ENCODE peak calls at places on chromosome 10, in six cellular contexts. One of them, this sample, is unnamed. For H3K4me1, the result is how much of the 10 kb centered on the place peaks cover.

GRCh38 chr10:34323197-34323596 is 491.9 kb downstream of the PARD3 start:
- DNase-seq in stomach: no peak
- DNase-seq in left ventricle myocardium inferior: no peak
- DNase-seq in cardiac muscle cell: no peak
- DNase-seq in lower lobe of right lung: no peak
- DNase-seq in hepatocyte: no peak
- DNase-seq in this sample: no peak

GRCh38 chr10:49207936-49208482 is 19.8 kb upstream of the TMEM273 start:
- DNase-seq in stomach: no peak
- DNase-seq in lower lobe of right lung: no peak
- DNase-seq in hepatocyte: no peak
- DNase-seq in left ventricle myocardium inferior: no peak
- DNase-seq in cardiac muscle cell: no peak
- DNase-seq in this sample: no peak

GRCh38 chr10:62025134-62025794 is 123.8 kb downstream of the ARID5B start:
- DNase-seq in left ventricle myocardium inferior: no peak
- DNase-seq in cardiac muscle cell: no peak
- DNase-seq in hepatocyte: no peak
- DNase-seq in lower lobe of right lung: no peak
- DNase-seq in stomach: no peak
- DNase-seq in this sample: no peak

GRCh38 chr10:21481407-21481806 is 44.1 kb downstream of the SKIDA1 start:
- DNase-seq in stomach: no peak
- DNase-seq in left ventricle myocardium inferior: no peak
- DNase-seq in lower lobe of right lung: no peak
- DNase-seq in cardiac muscle cell: no peak
- DNase-seq in hepatocyte: no peak
- DNase-seq in this sample: no peak

GRCh38 chr10:44356139-44357115 is 28.5 kb downstream of the CXCL12 start:
- DNase-seq in cardiac muscle cell: no peak
- DNase-seq in hepatocyte: no peak
- DNase-seq in left ventricle myocardium inferior: no peak
- DNase-seq in stomach: no peak
- DNase-seq in lower lobe of right lung: no peak
- DNase-seq in this sample: no peak

GRCh38 chr10:71156436-71156835 is 55.9 kb upstream of the UNC5B start:
- DNase-seq in stomach: no peak
- DNase-seq in cardiac muscle cell: no peak
- DNase-seq in hepatocyte: no peak
- DNase-seq in left ventricle myocardium inferior: no peak
- DNase-seq in lower lobe of right lung: no peak
- DNase-seq in this sample: no peak

GRCh38 chr10:60806951-60807350 is 28.7 kb downstream of the CDK1 start:
- DNase-seq in cardiac muscle cell: no peak
- DNase-seq in left ventricle myocardium inferior: no peak
- DNase-seq in lower lobe of right lung: no peak
- DNase-seq in stomach: no peak
- DNase-seq in hepatocyte: no peak
- DNase-seq in this sample: no peak

GRCh38 chr10:111037868-111038267 is 39.0 kb upstream of the ADRA2A start:
- DNase-seq in lower lobe of right lung: no peak
- DNase-seq in cardiac muscle cell: no peak
- DNase-seq in stomach: no peak
- DNase-seq in hepatocyte: no peak
- DNase-seq in left ventricle myocardium inferior: no peak
- DNase-seq in this sample: no peak

GRCh38 chr10:119663866-119664698 is 12.9 kb downstream of the BAG3 start:
- DNase-seq in lower lobe of right lung: no peak
- DNase-seq in hepatocyte: no peak
- DNase-seq in cardiac muscle cell: no peak
- DNase-seq in stomach: no peak
- DNase-seq in left ventricle myocardium inferior: no peak
- DNase-seq in this sample: no peak

GRCh38 chr10:119666709-119667004 is 15.5 kb downstream of the BAG3 start:
- DNase-seq in lower lobe of right lung: no peak
- DNase-seq in cardiac muscle cell: no peak
- DNase-seq in left ventricle myocardium inferior: no peak
- DNase-seq in hepatocyte: no peak
- DNase-seq in stomach: no peak
- DNase-seq in this sample: no peak

GRCh38 chr10:119667562-119668328 is 16.6 kb downstream of the BAG3 start:
- DNase-seq in stomach: peak
- DNase-seq in cardiac muscle cell: peak
- DNase-seq in left ventricle myocardium inferior: peak
- DNase-seq in lower lobe of right lung: no peak
- DNase-seq in hepatocyte: peak
- DNase-seq in this sample: peak

GRCh38 chr10:119668461-119668860 is 17.3 kb downstream of the BAG3 start:
- DNase-seq in hepatocyte: no peak
- DNase-seq in left ventricle myocardium inferior: no peak
- DNase-seq in lower lobe of right lung: no peak
- DNase-seq in stomach: no peak
- DNase-seq in cardiac muscle cell: no peak
- DNase-seq in this sample: no peak

DNA sequence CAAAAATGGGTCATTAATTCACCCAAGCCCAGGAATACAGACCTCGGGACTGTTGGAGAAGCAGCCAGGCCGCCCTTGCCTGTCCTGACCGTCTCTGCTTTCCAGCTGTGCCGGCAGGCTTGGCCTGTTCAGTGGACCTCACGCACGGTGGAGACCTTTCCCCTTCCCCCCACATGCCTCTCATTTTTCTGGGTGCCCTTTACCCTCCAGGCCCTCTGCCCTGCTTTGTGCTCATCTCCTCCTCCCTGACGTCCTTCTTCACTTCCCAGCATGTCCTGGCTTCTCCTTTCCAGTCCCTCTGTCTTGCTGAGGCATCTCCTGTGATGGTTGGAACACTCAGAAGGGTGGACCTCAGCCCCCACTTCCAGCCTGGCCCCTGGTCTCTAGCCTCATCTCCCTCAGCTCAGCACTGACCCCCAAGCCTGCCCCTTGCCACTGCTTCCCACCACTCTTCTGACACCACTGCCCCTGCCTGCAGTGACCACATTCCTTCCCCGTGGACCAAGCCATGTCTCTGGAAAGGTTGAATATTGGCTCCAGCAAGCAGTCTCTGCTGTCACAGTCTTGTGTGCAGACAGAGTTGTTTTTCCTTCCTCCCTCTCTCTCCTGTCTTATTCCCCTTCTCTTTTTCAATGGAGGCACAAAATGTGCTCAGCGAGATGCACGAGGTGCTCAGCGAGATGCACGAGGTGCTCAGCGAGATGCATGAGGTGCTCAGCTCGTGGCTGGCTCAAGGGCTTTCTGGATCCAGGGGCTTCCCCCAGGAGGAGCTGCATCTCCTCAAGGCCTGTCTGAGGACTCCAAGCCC is 14.9 kb downstream of the BAG3 start:
- DNase-seq in left ventricle myocardium inferior: no peak
- DNase-seq in cardiac muscle cell: no peak
- DNase-seq in stomach: no peak
- DNase-seq in lower lobe of right lung: no peak
- DNase-seq in hepatocyte: no peak
- DNase-seq in this sample: no peak
- H3K4me1 ChIP-seq in left ventricle myocardium inferior: half or more
- H3K4me1 ChIP-seq in cardiac muscle cell: half or more
- H3K4me1 ChIP-seq in stomach: half or more
- H3K4me1 ChIP-seq in lower lobe of right lung: half or more
- H3K4me1 ChIP-seq in hepatocyte: under half
- H3K4me1 ChIP-seq in this sample: under half

DNA sequence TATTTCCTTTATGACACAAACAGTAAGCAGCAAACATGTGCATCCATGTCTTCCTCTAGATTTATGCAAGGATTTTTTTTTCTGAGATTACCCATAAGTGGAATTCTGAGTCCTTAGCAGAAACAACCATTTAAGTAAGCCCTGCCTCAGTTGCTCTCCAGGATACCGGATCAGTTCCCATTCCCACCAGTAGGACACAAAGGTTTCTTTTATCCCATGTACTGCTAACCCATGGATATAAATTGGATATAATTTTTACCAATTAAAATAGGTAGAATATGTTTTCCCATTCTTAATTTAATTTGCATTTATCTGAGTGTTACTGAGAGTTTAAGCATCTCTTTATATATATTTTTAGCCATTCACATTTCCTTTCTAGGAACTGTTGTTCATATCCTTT is 280.9 kb downstream of the FGFR2 start:
- DNase-seq in hepatocyte: no peak
- DNase-seq in left ventricle myocardium inferior: no peak
- DNase-seq in cardiac muscle cell: no peak
- DNase-seq in stomach: no peak
- DNase-seq in lower lobe of right lung: no peak
- DNase-seq in this sample: no peak
- TF ChIP-seq CTCF in hepatocyte: no peak
- TF ChIP-seq CTCF in left ventricle myocardium inferior: no peak
- TF ChIP-seq CTCF in cardiac muscle cell: no peak
- TF ChIP-seq CTCF in stomach: no peak
- TF ChIP-seq CTCF in lower lobe of right lung: no peak
- TF ChIP-seq CTCF in this sample: no peak

DNA sequence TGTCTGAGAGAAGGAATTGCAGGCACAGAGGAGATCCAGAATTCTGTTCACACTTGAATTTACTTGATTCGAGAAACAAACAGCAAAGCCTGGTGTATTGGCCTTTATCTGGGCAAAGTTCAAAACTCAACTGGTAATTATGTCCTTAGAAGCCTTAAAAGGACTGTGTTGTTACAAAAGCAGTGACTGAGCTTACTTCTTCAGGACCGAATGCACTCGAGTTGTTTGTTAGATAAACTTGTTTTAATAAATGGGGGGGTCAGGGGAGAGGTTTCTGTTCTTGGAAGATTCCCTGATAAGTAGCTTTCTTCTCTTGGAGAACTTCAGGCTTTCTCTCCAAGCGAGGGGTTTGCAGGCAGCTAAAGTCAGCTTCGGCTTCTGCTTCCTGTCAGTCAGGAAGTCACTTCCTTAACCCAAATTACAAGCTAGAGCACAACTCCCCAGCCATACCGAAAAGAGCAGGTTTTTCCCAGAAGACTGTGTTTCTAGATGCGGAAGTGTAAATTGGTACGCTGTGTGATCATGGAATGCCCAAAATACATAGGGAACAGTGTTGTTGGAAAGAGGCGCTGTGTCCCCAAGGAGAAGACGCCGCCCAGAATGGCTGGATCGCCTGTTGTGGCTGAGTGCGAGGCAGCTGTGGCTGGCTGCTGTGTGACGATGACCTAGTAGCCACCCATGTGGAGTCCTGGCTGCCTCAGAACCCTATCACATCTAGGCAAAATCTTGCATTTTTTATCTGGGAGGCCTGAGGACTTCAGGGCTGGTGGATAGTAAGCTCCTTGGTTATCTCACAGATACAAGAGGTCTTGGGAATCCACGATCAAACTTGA is 110.4 kb downstream of the TCF7L2 start:
- DNase-seq in cardiac muscle cell: no peak
- DNase-seq in lower lobe of right lung: peak
- DNase-seq in hepatocyte: peak
- DNase-seq in stomach: no peak
- DNase-seq in left ventricle myocardium inferior: peak
- DNase-seq in this sample: no peak
- H3K4me1 ChIP-seq in cardiac muscle cell: half or more
- H3K4me1 ChIP-seq in lower lobe of right lung: half or more
- H3K4me1 ChIP-seq in hepatocyte: half or more
- H3K4me1 ChIP-seq in stomach: half or more
- H3K4me1 ChIP-seq in left ventricle myocardium inferior: half or more
- H3K4me1 ChIP-seq in this sample: under half

DNA sequence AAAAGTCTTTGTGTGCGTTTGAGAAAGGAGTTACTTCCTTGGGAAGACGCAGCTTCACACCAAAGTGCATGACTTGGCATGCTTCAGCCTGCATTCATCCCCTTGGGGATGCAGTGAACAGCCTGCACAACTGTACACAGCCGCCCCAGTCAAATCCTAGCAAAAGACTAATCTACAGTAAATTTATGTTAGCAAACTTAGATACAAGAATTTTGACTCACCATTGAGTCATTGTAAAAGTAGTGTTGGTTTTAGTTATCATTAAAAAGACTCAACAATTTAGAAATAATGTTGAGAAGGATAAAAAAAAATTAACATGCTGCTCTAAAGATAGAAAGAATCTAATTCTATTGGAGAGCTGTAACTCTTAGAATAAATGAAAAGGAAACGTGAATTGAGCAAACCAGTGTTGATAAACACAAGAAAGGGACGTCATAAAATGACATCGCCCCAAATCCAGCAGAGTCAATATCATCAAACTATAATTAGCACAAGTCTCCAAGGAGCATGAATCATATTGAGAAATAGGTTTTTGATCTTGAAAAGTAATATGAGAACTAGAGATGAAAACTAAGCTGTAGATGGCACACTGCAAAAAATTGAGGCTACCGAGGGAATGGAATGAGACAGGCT is 11.9 kb upstream of the OPTN start:
- DNase-seq in lower lobe of right lung: no peak
- DNase-seq in stomach: no peak
- DNase-seq in left ventricle myocardium inferior: no peak
- DNase-seq in hepatocyte: no peak
- DNase-seq in cardiac muscle cell: no peak
- DNase-seq in this sample: no peak
- TF ChIP-seq CTCF in lower lobe of right lung: no peak
- TF ChIP-seq CTCF in stomach: no peak
- TF ChIP-seq CTCF in left ventricle myocardium inferior: no peak
- TF ChIP-seq CTCF in hepatocyte: no peak
- TF ChIP-seq CTCF in cardiac muscle cell: no peak
- TF ChIP-seq CTCF in this sample: no peak

DNA sequence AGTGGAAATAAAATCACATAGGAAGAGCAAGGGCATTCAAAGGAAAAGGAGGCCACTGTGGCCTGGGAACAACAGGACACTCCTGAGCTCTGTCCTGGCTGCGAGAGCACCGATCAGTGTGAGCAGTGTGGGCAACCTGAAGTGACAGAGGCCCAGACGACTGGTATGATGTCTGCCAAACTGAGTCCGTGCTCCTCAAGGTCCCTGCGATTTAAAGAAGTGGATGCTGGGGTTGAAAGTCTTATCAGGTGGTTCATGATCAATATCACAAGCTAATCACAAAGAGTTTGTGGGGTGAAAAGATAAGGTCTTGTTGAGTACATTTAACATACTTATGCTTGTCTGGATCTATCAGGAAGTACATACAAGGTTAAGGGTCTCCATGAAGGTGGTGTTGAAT is 176.5 kb downstream of the ZNF438 start:
- DNase-seq in hepatocyte: no peak
- DNase-seq in left ventricle myocardium inferior: no peak
- DNase-seq in lower lobe of right lung: no peak
- DNase-seq in stomach: no peak
- DNase-seq in cardiac muscle cell: no peak
- DNase-seq in this sample: no peak
- H3K4me1 ChIP-seq in hepatocyte: under half
- H3K4me1 ChIP-seq in left ventricle myocardium inferior: under half
- H3K4me1 ChIP-seq in lower lobe of right lung: under half
- H3K4me1 ChIP-seq in stomach: under half
- H3K4me1 ChIP-seq in cardiac muscle cell: under half
- H3K4me1 ChIP-seq in this sample: under half

DNA sequence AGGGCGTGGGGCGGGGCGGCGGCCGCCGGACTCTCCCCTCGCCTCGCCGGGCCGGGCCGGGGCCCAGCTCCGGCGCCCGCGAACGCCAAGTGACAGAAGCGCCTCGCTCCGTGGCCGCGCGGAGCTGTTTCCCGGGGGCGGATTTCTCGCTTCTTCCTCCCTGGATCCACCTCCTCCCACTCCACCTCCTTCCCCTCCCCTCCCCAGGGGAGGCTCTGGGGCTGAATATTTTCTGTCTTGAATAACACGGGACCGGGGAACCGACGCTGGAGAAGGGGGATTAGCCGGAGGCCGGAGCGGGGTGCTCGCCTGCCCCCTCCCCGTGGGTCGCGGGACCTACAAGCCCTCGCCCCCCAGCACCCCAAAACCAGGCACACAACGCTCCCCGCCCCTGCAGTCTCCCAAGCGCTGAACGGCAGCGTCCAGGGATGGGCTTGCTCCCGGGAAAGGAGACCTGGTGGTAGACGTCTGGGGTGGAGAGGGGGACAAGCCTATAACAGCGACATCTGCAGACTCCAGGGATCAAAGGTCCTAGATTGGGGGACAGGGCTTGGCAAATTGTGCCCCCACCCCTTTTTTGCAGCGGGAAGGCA is at the start of gene ARHGAP21:
- DNase-seq in stomach: peak
- DNase-seq in lower lobe of right lung: peak
- DNase-seq in left ventricle myocardium inferior: peak
- DNase-seq in hepatocyte: peak
- DNase-seq in cardiac muscle cell: peak
- DNase-seq in this sample: peak
- TF ChIP-seq CTCF in stomach: no peak
- TF ChIP-seq CTCF in lower lobe of right lung: no peak
- TF ChIP-seq CTCF in left ventricle myocardium inferior: peak
- TF ChIP-seq CTCF in hepatocyte: peak
- TF ChIP-seq CTCF in cardiac muscle cell: peak
- TF ChIP-seq CTCF in this sample: no peak